ENCODE peak calls at places on chromosomes 6 and 20, in four cellular contexts. V, L, I and F are unnamed samples.

GRCh38 chr6:13360671-13361540 is 32.6 kb upstream of the TBC1D7 start:
- DNase-seq in V (no peak), L (peak), I (no peak), F (no peak)

GRCh38 chr20:22384978-22385377 is 199.4 kb downstream of the FOXA2 start:
- DNase-seq in V (no peak), L (no peak), I (no peak), F (no peak)

GRCh38 chr6:118876814-118877213 is 17.1 kb upstream of the ASF1A start:
- DNase-seq in V (no peak), L (no peak), I (no peak), F (no peak)

GRCh38 chr6:134238960-134239795 is 78.7 kb downstream of the SGK1 start:
- DNase-seq in V (no peak), L (no peak), I (no peak), F (no peak)

GRCh38 chr20:48538058-48538825 is 289.6 kb downstream of the PREX1 start:
- DNase-seq in V (no peak), L (peak), I (peak), F (no peak)

GRCh38 chr20:50762435-50763201 is 31.2 kb downstream of the PARD6B start:
- DNase-seq in V (no peak), L (peak), I (peak), F (peak)

GRCh38 chr20:4036351-4036750 is 21.0 kb upstream of the RNF24 start:
- DNase-seq in V (no peak), L (no peak), I (no peak), F (peak)

GRCh38 chr6:85476532-85476931 is 26.6 kb downstream of the NT5E start:
- DNase-seq in V (no peak), L (no peak), I (no peak), F (no peak)

GRCh38 chr6:108916026-108916689 is 67.9 kb downstream of the ARMC2 start:
- DNase-seq in V (no peak), L (no peak), I (peak), F (no peak)

GRCh38 chr20:9412309-9412708 is 102.1 kb upstream of the LAMP5 start:
- DNase-seq in V (no peak), L (no peak), I (no peak), F (no peak)

GRCh38 chr6:11379805-11380204 is 147.3 kb upstream of the NEDD9 start:
- DNase-seq in V (no peak), L (no peak), I (no peak), F (no peak)

GRCh38 chr6:11380969-11381744 is 148.7 kb upstream of the NEDD9 start:
- DNase-seq in V (no peak), L (no peak), I (no peak), F (no peak)

GRCh38 chr6:11384531-11385309 is 152.3 kb upstream of the NEDD9 start:
- DNase-seq in V (no peak), L (no peak), I (no peak), F (no peak)

GRCh38 chr6:11380549-11380948 is 148.1 kb upstream of the NEDD9 start:
- DNase-seq in V (no peak), L (no peak), I (no peak), F (no peak)

GRCh38 chr6:11381801-11382513 is 149.5 kb upstream of the NEDD9 start:
- DNase-seq in V (peak), L (no peak), I (no peak), F (no peak)
- H3K4me3 ChIP-seq in V (peak), L (no peak), I (no peak), F (peak)

GRCh38 chr20:64177420-64177783 is 13.2 kb downstream of the MYT1 start:
- DNase-seq in V (no peak), L (no peak), I (no peak), F (no peak)

GRCh38 chr20:64176548-64177419 is 12.5 kb downstream of the MYT1 start:
- DNase-seq in V (no peak), L (no peak), I (no peak), F (no peak)

GRCh38 chr20:64179805-64180204 is 15.6 kb downstream of the MYT1 start:
- DNase-seq in V (no peak), L (no peak), I (no peak), F (no peak)

GRCh38 chr20:64180673-64181072 is 16.4 kb downstream of the MYT1 start:
- DNase-seq in V (no peak), L (no peak), I (no peak), F (no peak)

DNA sequence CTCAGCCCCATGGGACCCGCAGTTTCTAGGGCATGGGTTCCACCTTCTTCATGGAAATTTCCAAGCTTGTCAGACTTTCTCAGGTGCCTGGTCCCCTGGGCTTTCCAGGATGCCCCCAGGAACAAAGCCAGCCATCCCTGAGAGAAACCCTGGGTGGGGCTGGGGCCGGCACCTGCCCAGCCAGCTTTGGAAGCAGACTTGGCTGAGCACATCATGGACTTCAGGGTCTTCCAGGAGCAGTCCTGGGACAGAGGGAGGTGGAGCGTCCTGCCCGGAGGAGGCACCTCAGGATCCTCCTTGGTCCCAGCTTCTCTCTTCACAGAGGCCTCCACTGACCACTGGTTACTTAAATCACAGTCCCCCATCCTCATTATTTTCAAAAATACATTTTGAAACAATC is 13.5 kb downstream of the MYT1 start:
- DNase-seq in V (no peak), L (no peak), I (no peak), F (no peak)
- H3K4me3 ChIP-seq in V (no peak), L (no peak), I (no peak), F (no peak)

GRCh38 chr6:143677577-143677890 is 231 bp upstream of the PHACTR2 start:
- DNase-seq in V (no peak), L (no peak), I (no peak), F (no peak)

GRCh38 chr6:143680157-143680556 is 2.4 kb downstream of the PHACTR2 start:
- DNase-seq in V (no peak), L (no peak), I (no peak), F (no peak)

GRCh38 chr6:143677891-143678737 is at the start of gene PHACTR2:
- DNase-seq in V (peak), L (peak), I (peak), F (peak)

GRCh38 chr6:143676437-143677045 is 1.2 kb upstream of the PHACTR2 start:
- DNase-seq in V (no peak), L (no peak), I (peak), F (no peak)

DNA sequence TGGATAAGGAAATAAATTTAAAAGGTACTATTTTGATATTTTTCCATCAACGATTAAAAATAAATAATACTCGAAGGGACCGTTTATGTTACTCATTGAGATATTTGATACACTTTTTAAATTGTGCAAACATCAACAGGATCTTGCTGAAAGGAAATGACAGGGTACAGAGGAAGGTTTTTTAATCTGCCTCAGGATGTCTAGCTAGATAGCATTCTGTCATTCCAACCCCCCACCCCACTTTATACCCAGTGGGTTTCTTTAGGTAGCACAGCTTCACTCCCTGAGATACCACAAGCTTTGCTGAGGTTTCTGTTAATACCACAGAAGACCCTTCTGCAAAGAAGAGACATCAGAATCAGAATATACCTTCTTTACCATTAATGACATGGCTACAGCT is 1.2 kb downstream of the PHACTR2 start:
- DNase-seq in V (no peak), L (no peak), I (no peak), F (no peak)
- H3K4me3 ChIP-seq in V (no peak), L (peak), I (peak), F (peak)

DNA sequence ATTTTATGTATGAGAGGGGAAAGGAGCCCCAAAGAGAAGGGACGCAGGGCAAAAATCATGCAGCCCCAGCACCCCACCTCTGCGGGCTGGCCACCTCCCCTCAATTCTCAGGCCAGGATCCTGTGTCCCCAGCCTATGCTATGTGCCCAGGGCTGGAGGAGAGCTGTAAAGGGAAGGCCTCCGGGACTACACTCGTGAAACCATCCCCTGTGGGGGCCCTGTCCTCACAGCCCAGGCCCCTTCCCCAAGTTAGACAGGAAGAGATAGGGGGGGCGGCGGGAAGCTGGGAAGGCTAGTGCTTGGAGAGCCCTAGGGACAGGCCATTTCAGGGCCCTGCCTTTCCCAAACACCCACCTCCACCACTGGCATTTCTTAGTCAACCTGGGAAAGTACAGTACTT is 1.4 kb upstream of the COL11A2 start:
- DNase-seq in V (no peak), L (no peak), I (no peak), F (no peak)
- H3K4me3 ChIP-seq in V (no peak), L (no peak), I (no peak), F (peak)

GRCh38 chr6:34888441-34888820 is 589 bp upstream of the TAF11 start:
- DNase-seq in V (peak), L (no peak), I (no peak), F (no peak)
- H3K4me3 ChIP-seq in V (peak), L (peak), I (peak), F (peak)

DNA sequence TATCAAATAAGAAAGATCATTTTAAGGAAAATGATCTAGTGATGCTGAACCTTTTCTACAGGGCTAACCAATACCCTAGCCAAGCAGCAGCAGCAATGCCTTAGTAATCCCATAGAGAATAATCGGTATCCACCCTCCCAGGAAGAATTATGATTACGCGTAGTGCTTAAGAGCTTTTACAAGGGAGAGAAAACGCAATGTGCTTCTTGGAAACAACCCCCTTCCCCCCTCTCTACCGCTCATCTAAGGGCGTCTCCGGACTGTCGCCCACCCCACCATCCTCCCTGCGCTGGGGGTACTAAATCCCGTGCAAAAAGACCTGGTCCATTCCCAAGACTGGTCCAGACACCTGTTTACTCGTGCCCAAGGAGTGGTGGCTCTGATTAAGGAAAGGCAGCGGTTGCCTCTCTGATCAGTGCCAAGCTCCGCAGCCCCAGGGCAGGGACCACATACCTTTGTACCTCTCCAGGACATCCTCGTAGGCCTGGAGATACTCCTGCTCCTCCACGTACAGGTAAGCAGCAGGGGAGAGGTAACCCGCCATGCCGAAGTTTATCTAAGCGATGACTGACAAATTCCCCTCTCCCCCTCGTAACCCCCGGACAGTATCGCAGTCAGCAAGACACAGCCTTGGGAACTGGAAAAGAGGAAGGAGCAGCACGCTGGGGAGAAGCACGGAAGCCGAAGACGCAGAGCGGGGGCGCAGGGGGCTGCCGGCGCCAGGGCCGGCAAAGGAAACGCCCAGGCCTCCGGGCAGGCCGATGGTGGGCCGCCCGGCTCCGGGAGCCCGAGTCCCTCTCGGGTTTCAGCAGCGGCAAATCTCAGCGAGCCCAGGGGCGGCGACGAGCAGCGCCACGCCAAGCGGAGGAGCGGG is 112.1 kb upstream of the BEND6 start:
- DNase-seq in V (no peak), L (peak), I (peak), F (peak)
- H3K4me3 ChIP-seq in V (peak), L (peak), I (peak), F (peak)

DNA sequence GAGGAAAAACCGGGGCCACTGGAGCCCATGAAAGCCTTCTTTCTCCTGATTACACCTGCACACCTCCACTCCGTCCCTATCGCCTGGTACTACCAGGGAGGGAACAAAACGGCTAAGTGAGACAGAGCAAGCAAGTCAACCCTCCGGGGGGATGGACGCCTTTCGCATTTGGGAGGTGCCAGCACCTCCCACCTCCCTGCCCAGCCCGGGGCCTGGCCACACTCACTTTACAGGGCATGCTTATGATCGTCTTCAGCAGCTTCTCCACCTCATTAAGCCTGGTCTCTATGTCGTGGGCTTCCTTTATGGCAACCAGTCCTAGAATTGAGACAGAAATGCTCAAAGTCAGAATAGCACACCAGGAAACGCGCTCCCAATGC is 13.7 kb downstream of the PXDC1 start:
- DNase-seq in V (no peak), L (no peak), I (no peak), F (no peak)
- H3K4me3 ChIP-seq in V (no peak), L (no peak), I (no peak), F (no peak)

GRCh38 chr6:122998403-122998965 is 2.4 kb downstream of the CLVS2 start:
- DNase-seq in V (no peak), L (no peak), I (no peak), F (no peak)

GRCh38 chr6:122997541-122998150 is 1.6 kb downstream of the CLVS2 start:
- DNase-seq in V (no peak), L (no peak), I (no peak), F (no peak)

GRCh38 chr6:122995930-122996796 is at the start of gene CLVS2:
- DNase-seq in V (no peak), L (peak), I (no peak), F (peak)

GRCh38 chr6:122994256-122994655 is 1.8 kb upstream of the CLVS2 start:
- DNase-seq in V (no peak), L (no peak), I (no peak), F (no peak)

DNA sequence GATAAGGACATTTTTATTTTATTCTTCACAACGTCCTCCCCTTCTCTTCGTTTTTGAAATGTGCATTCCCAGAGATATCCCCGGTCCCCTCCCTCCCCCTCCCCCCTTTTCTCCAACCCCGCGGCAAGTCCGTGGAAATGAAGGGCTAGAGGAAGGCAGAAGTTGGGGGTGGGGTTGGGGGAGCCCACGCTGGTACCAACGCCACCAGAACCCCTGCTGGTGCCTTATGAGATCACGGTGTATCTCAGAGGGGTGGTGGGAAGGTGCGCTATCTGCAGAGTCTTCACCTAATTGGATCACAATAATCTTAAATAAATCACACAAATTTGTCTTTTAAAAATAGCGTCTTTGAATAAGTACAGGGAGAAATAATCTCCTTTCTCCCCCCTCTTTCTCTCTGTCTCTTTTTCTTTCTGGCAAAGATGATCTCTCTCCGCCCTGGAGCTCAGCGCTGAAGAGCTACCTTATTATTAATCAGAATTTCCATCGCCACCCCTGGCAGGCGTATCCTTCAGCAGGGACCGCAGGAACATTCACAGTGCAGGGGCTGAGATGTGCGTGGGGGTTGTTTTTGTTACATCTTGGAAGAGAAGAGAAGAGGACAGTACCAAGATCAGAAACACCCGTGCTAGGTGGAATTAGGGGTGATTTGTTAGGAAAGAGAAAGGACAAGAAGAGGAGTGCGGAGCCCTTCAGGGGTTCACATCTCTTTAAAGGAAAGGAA is 924 bp downstream of the CLVS2 start:
- DNase-seq in V (no peak), L (no peak), I (no peak), F (no peak)
- H3K4me3 ChIP-seq in V (no peak), L (peak), I (no peak), F (peak)